ENCODE peak calls at places on chromosomes 5 and 9, in four cellular contexts. P is stimulated activated CD4-positive, alpha-beta T cell treated with anti-CD3 and anti-CD28 coated beads, Interleukin-4, amount 100 ng/mL, for 4 hours; Y is small intestine; X is Calu3. J is an unnamed sample.
A peak's percentile ranks its signal among the peaks of the same experiment; 100 is the strongest.

GRCh38 chr9:135884328-135885035 is 22.9 kb downstream of the CAMSAP1 start:
- DNase-seq in P (no peak), X (no peak), Y (no peak), J (peak; percentile 41)

GRCh38 chr5:88602584-88602983 is 280.4 kb downstream of the MEF2C start:
- DNase-seq in Y (peak; percentile 23), X (peak; percentile 52), P (peak; percentile 0), J (peak; percentile 73)

GRCh38 chr5:179272326-179273073 is 72.8 kb downstream of the ADAMTS2 start:
- DNase-seq in P (no peak), Y (no peak), X (no peak), J (no peak)

GRCh38 chr9:72006481-72006880 is 53.9 kb downstream of the C9orf57 start:
- DNase-seq in Y (no peak), P (no peak), X (no peak), J (no peak)

GRCh38 chr5:52787600-52788504 is at the start of the genes ITGA1 and PELO:
- DNase-seq in P (peak; percentile 43), Y (peak; percentile 83), X (peak; percentile 77), J (peak; percentile 93)

GRCh38 chr9:128175102-128175563 is 15.1 kb downstream of the BBLN start:
- DNase-seq in P (no peak), Y (no peak), X (no peak), J (no peak)

GRCh38 chr9:123985869-123986268 is 25.7 kb upstream of the LHX2 start:
- DNase-seq in X (no peak), Y (no peak), P (no peak), J (no peak)

GRCh38 chr5:52831776-52832511 is 44.2 kb downstream of the ITGA1 start:
- DNase-seq in P (no peak), Y (no peak), X (no peak), J (no peak)

GRCh38 chr9:125125523-125125922 is 17.8 kb downstream of the SCAI start:
- DNase-seq in P (no peak), X (no peak), Y (no peak), J (no peak)

GRCh38 chr9:32258482-32258881 is 126.0 kb upstream of the ACO1 start:
- DNase-seq in X (no peak), P (no peak), Y (no peak), J (no peak)